ENCODE peak calls at places on chromosomes 1 and 21, in four cellular contexts. One of them, this sample, is unnamed.

GRCh38 chr1:61187380-61188086 is 105.2 kb downstream of the NFIA start:
- DNase-seq in RWPE1: no peak
- DNase-seq in CD8-positive, alpha-beta T cell: no peak
- DNase-seq in CD8-positive, alpha-beta memory T cell: no peak
- DNase-seq in this sample: no peak

GRCh38 chr21:38376235-38376634 is 119.4 kb downstream of the KCNJ15 start:
- DNase-seq in CD8-positive, alpha-beta memory T cell: no peak
- DNase-seq in RWPE1: no peak
- DNase-seq in CD8-positive, alpha-beta T cell: no peak
- DNase-seq in this sample: no peak

GRCh38 chr21:15414057-15414456 is 315.7 kb upstream of the USP25 start:
- DNase-seq in CD8-positive, alpha-beta memory T cell: no peak
- DNase-seq in RWPE1: no peak
- DNase-seq in CD8-positive, alpha-beta T cell: no peak
- DNase-seq in this sample: no peak

GRCh38 chr1:39105841-39106765 is 80.0 kb downstream of the NDUFS5 start:
- DNase-seq in RWPE1: peak; percentile 41
- DNase-seq in CD8-positive, alpha-beta T cell: peak; percentile 49
- DNase-seq in CD8-positive, alpha-beta memory T cell: peak; percentile 54
- DNase-seq in this sample: peak; percentile 11

GRCh38 chr1:235867903-235868469 is 1.3 kb upstream of the LYST start:
- DNase-seq in CD8-positive, alpha-beta memory T cell: peak; percentile 75
- DNase-seq in CD8-positive, alpha-beta T cell: peak; percentile 76
- DNase-seq in RWPE1: no peak
- DNase-seq in this sample: peak; percentile 56

GRCh38 chr1:175388286-175388685 is 195.7 kb upstream of the KIAA0040 start:
- DNase-seq in CD8-positive, alpha-beta T cell: no peak
- DNase-seq in CD8-positive, alpha-beta memory T cell: no peak
- DNase-seq in RWPE1: no peak
- DNase-seq in this sample: no peak

GRCh38 chr1:84991097-84991890 is 5.6 kb downstream of the MCOLN2 start:
- DNase-seq in CD8-positive, alpha-beta memory T cell: no peak
- DNase-seq in CD8-positive, alpha-beta T cell: no peak
- DNase-seq in RWPE1: no peak
- DNase-seq in this sample: no peak

GRCh38 chr1:58881471-58881994 is 97.7 kb upstream of the JUN start:
- DNase-seq in CD8-positive, alpha-beta T cell: no peak
- DNase-seq in RWPE1: peak; percentile 71
- DNase-seq in CD8-positive, alpha-beta memory T cell: no peak
- DNase-seq in this sample: no peak

GRCh38 chr21:32307706-32308105 is 9.1 kb downstream of the MRAP start:
- DNase-seq in RWPE1: no peak
- DNase-seq in CD8-positive, alpha-beta T cell: no peak
- DNase-seq in CD8-positive, alpha-beta memory T cell: no peak
- DNase-seq in this sample: no peak

DNA sequence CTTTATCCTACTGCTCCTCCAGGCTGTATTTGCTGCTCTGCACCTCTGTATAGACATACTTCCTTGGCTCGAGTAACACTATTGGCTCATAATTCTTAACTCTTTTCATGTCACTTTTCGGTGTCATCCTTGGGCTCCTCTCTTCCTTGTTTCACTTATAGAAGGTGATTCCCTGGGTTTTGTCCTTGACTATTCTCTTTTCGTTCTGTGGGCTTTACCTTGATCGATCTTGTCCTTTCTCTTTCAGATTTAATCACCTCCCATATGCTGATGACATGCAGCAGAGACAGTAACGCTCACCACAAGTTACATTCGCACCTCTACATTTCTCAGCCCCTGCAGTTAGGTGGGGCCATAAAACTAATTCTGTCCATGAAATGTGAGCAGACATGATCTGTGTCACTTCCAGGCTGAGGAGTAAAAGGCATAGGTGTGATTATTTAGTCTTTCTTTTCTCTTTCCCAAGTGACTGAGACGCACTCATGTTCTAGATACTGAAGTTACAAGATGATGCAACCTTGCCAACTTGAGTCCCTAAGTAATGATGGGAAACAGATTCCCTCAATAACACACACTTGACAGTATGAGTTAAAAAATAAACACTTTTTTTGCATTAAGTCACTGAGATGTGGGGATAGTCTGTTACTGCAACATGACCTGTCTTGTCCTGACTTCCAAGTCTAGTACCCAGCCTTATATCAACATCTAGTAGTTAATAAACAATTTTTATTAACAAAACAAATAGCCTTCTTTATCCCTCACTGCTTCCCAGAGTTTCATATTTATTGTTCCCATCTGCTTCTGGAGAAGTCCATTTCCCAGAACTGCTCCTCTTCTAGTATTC is 49.9 kb upstream of the HAO2 start:
- DNase-seq in RWPE1: no peak
- DNase-seq in CD8-positive, alpha-beta T cell: no peak
- DNase-seq in CD8-positive, alpha-beta memory T cell: no peak
- DNase-seq in this sample: no peak
- H3K27ac ChIP-seq in RWPE1: no peak overlapping the region
- H3K27ac ChIP-seq in CD8-positive, alpha-beta T cell: no peak overlapping the region
- H3K27ac ChIP-seq in CD8-positive, alpha-beta memory T cell: no peak overlapping the region
- H3K27ac ChIP-seq in this sample: no peak overlapping the region

GRCh38 chr1:47843059-47843458 is 154.1 kb downstream of the TRABD2B start:
- DNase-seq in CD8-positive, alpha-beta T cell: no peak
- DNase-seq in RWPE1: no peak
- DNase-seq in CD8-positive, alpha-beta memory T cell: no peak
- DNase-seq in this sample: no peak

GRCh38 chr1:47841356-47841755 is 155.8 kb downstream of the TRABD2B start:
- DNase-seq in RWPE1: no peak
- DNase-seq in CD8-positive, alpha-beta memory T cell: no peak
- DNase-seq in CD8-positive, alpha-beta T cell: no peak
- DNase-seq in this sample: no peak

GRCh38 chr1:47844556-47844950 is 152.6 kb downstream of the TRABD2B start:
- DNase-seq in CD8-positive, alpha-beta T cell: no peak
- DNase-seq in CD8-positive, alpha-beta memory T cell: no peak
- DNase-seq in RWPE1: no peak
- DNase-seq in this sample: no peak

GRCh38 chr1:47842228-47842627 is 155.0 kb downstream of the TRABD2B start:
- DNase-seq in RWPE1: no peak
- DNase-seq in CD8-positive, alpha-beta memory T cell: no peak
- DNase-seq in CD8-positive, alpha-beta T cell: no peak
- DNase-seq in this sample: no peak

DNA sequence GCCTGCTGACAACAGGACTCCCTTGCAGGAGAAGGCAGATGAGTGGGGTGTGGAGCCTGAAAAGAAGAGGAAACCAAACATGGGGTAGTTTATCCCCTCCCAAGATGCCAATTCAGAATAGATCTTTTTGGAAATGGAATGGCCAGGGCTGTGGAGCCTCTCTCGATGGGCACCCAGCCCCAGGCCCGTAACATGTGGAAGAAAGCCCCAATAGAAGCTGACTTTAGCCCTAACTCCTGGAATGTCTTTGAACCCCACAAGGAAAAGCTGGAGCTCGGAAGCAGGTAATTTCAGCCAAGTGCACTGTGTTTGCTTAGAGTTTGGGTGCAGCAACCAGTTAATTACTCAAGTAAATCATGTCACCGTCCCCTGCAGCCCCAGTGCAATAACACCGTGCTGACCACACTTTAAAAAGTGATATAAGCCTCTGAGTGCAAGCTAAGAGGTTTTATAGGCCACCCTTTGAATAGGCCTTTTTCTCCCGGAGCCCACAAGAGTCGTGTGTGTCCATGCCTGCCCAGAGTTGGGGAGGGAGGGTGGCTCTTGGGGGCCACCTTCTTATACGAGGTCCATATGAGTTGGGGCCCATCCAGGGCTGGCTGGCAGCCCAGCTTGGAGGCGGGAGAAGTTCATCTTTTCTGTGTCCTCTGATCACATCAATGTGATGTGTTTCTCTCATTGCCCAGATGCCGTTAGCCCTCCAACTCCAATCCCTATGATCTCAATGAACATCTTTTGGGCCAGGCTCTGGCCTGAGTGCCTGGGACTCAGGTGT is 153.2 kb downstream of the TRABD2B start:
- DNase-seq in RWPE1: no peak
- DNase-seq in CD8-positive, alpha-beta memory T cell: no peak
- DNase-seq in CD8-positive, alpha-beta T cell: no peak
- DNase-seq in this sample: no peak
- H3K27ac ChIP-seq in RWPE1: no peak overlapping the region
- H3K27ac ChIP-seq in CD8-positive, alpha-beta memory T cell: no peak overlapping the region
- H3K27ac ChIP-seq in CD8-positive, alpha-beta T cell: no peak overlapping the region
- H3K27ac ChIP-seq in this sample: no peak overlapping the region

DNA sequence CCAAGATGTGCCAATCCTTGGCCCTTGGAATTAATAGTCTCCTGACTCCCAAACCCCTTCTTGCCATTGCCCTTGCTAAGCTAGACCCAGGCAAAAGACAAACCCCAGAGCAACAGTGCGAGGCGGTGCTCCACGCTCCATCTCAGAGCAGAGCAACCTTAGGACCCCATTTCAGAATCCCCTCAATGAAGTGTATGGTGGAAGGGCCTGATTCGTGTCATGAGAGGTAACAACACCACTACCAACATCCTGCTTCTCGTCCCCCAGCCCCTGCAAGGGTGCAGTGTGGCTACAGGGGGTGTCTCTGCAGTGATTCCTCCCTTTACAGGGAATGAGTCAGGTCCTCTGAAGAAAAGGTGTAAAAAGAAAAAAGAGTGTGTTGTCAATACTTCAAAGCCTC is 103.9 kb upstream of the IRF2BP2 start:
- DNase-seq in CD8-positive, alpha-beta T cell: no peak
- DNase-seq in CD8-positive, alpha-beta memory T cell: no peak
- DNase-seq in RWPE1: no peak
- DNase-seq in this sample: no peak
- H3K27ac ChIP-seq in CD8-positive, alpha-beta T cell: no peak overlapping the region
- H3K27ac ChIP-seq in CD8-positive, alpha-beta memory T cell: no peak overlapping the region
- H3K27ac ChIP-seq in RWPE1: no peak overlapping the region
- H3K27ac ChIP-seq in this sample: no peak overlapping the region

DNA sequence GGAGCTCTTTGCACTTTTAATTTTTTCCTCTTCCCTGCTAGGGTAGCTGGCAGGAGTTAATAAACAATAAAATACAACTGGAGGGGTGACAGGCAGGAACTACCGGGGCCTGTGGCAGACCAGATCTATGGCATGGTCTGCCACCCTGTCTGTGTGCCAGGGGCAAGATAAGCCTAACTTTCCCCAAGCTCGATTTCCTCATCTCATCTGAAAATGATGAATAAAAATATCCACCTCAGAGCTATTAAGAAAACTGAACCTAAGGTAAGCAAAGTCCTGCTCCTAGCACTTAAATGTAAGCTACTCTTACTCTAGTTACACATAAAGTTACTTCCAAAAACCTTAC is 879 bp upstream of the IPO13 start:
- DNase-seq in RWPE1: no peak
- DNase-seq in CD8-positive, alpha-beta memory T cell: no peak
- DNase-seq in CD8-positive, alpha-beta T cell: no peak
- DNase-seq in this sample: no peak
- H3K27ac ChIP-seq in RWPE1: peak overlapping the region; percentile 90
- H3K27ac ChIP-seq in CD8-positive, alpha-beta memory T cell: peak overlapping the region; percentile 95
- H3K27ac ChIP-seq in CD8-positive, alpha-beta T cell: peak overlapping the region; percentile 92
- H3K27ac ChIP-seq in this sample: peak overlapping the region; percentile 93

This sample was measured in CD4-positive, CD25-positive, alpha-beta regulatory T cell.